ENCODE peak calls at places on chromosomes 4 and X, in seven cellular contexts. T is CD8-positive, alpha-beta T cell; N is fibroblast of lung; I is heart right ventricle; A is cardiac muscle cell; U is HCT116; J is ovary. K is an unnamed sample. For H3K9me3, the result is how much of the 10 kb centered on the place peaks cover.

GRCh38 chr4:102503301-102503746 is 2.2 kb downstream of the NFKB1 start:
- DNase-seq in J (no peak), U (no peak), I (no peak), T (no peak), A (no peak), N (no peak), K (no peak)

GRCh38 chr4:105158837-105159236 is 12.2 kb downstream of the TET2 start:
- DNase-seq in A (no peak), T (no peak), J (peak), I (no peak), N (peak), U (no peak), K (no peak)

GRCh38 chr4:15935504-15936392 is 2.8 kb downstream of the FGFBP1 start:
- DNase-seq in N (no peak), A (no peak), T (no peak), U (no peak), J (no peak), I (no peak), K (no peak)

GRCh38 chr4:186345184-186345583 is 79.2 kb downstream of the F11 start:
- DNase-seq in A (no peak), I (no peak), T (no peak), U (no peak), J (no peak), N (no peak), K (no peak)

GRCh38 chr4:41594439-41594838 is 56.5 kb downstream of the LIMCH1 start:
- DNase-seq in N (no peak), J (no peak), A (no peak), T (no peak), I (peak), U (no peak), K (no peak)

GRCh38 chr4:189940178-189941004 is at the start of gene FRG1:
- DNase-seq in U (peak), J (peak), N (peak), T (peak), I (peak), A (peak), K (peak)

GRCh38 chrX:12360991-12361598 is 222.8 kb downstream of the FRMPD4 start:
- DNase-seq in A (no peak), J (no peak), T (no peak), N (peak), U (no peak), I (no peak), K (no peak)

GRCh38 chrX:19672211-19672814 is 157.0 kb upstream of the MAP3K15 start:
- DNase-seq in I (no peak), J (no peak), T (no peak), U (no peak), N (no peak), A (no peak), K (no peak)

GRCh38 chr4:185165605-185166063 is 22.6 kb downstream of the SLC25A4 start:
- DNase-seq in I (no peak), T (no peak), J (no peak), N (peak), A (no peak), U (no peak), K (no peak)

GRCh38 chrX:154091678-154092077 is 5.8 kb downstream of the MECP2 start:
- DNase-seq in A (peak), N (no peak), T (peak), U (no peak), I (no peak), J (no peak), K (no peak)

GRCh38 chr4:10535900-10536299 is 78.7 kb upstream of the ZNF518B start:
- DNase-seq in A (no peak), I (no peak), U (no peak), T (no peak), N (no peak), J (no peak), K (no peak)

GRCh38 chr4:86498560-86499166 is 95.5 kb upstream of the PTPN13 start:
- DNase-seq in I (no peak), A (peak), J (no peak), T (no peak), U (peak), N (peak), K (no peak)

GRCh38 chrX:13028871-13029336 is 15.5 kb downstream of the FAM9C start:
- DNase-seq in J (no peak), U (no peak), A (no peak), N (no peak), T (no peak), I (no peak), K (no peak)

GRCh38 chrX:9340619-9341304 is 124.1 kb upstream of the TBL1X start:
- DNase-seq in T (peak), N (peak), U (no peak), I (peak), J (peak), A (no peak), K (no peak)

GRCh38 chr4:121908346-121908745 is 38.1 kb upstream of the BBS7 start:
- DNase-seq in U (no peak), I (no peak), T (no peak), N (no peak), J (no peak), A (no peak), K (no peak)

GRCh38 chr4:130808492-130808891 is 1712.5 kb downstream of the C4orf33 start:
- DNase-seq in U (peak), N (peak), J (no peak), T (no peak), I (no peak), A (peak), K (no peak)

GRCh38 chr4:8904666-8905065 is 33.0 kb upstream of the HMX1 start:
- DNase-seq in U (no peak), A (no peak), N (no peak), I (no peak), T (no peak), J (peak), K (no peak)

GRCh38 chrX:65821721-65822496 is 154.5 kb downstream of the MSN start:
- DNase-seq in I (peak), N (no peak), A (peak), U (no peak), J (no peak), T (peak), K (no peak)

GRCh38 chrX:132127748-132128147 is at the start of gene FRMD7:
- DNase-seq in A (no peak), J (no peak), U (no peak), T (no peak), N (peak), I (no peak), K (no peak)

GRCh38 chr4:34953145-34953799 is 1291.0 kb downstream of the ARAP2 start:
- DNase-seq in T (no peak), I (no peak), J (no peak), N (no peak), U (peak), A (no peak), K (no peak)

GRCh38 chr4:27194599-27194998 is 334.0 kb downstream of the STIM2 start:
- DNase-seq in A (no peak), N (no peak), T (no peak), I (no peak), J (no peak), U (no peak), K (no peak)

GRCh38 chr4:154838155-154838554 is 57.1 kb downstream of the RBM46 start:
- DNase-seq in T (no peak), U (no peak), A (no peak), J (no peak), N (no peak), I (no peak), K (no peak)

GRCh38 chr4:4792516-4792915 is 66.9 kb upstream of the MSX1 start:
- DNase-seq in T (no peak), J (no peak), I (no peak), U (no peak), A (no peak), N (no peak), K (no peak)
- H3K9me3 ChIP-seq in T (under half), J (under half), I (under half), U (under half), A (under half), N (under half), K (under half)

DNA sequence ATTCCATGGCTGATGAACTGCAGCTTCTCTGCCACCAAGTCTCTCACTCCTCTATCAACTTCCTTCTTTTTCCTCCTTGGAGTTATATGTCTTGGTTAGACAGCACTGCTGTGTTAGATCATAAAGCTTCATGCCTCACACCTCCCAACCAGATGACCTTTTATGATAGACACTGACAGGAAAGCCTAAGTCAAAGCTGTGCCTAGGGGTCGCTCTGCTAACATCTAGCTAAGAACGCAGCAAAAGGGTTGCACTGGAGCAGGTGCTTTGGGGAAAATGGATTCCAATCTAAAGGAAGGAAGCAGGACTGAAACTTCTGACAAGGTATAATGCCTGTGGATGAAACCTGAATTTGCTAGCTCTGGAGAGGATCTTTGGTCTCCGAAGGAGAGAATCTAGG is 509.7 kb downstream of the SMARCA1 start:
- DNase-seq in N (no peak), I (no peak), A (peak), T (no peak), U (no peak), J (no peak), K (no peak)
- TF ChIP-seq CTCF in N (no peak), I (no peak), A (no peak), T (no peak), U (no peak), J (no peak), K (no peak)

DNA sequence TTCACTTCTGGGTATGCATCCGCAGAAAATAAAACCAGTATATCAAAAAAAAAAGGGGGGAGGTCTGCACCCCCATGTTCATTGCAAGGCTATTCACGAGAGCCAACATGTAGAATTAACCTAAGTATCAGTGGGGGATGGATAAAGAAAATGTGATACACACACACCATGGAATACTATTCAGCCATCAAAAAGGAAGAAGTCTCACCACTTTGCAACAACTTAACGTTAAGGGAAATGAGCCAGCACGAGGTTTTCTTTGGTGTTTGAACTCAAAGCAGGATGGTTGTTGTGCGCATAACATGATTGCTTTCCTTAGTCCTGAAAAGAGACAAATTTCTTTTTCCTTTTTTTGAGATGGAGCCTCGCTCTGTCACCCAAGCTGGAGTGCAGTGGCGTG is 222.7 kb downstream of the SHOX start:
- DNase-seq in J (no peak), A (no peak), I (no peak), N (no peak), T (no peak), U (no peak), K (no peak)
- H3K4me3 ChIP-seq in J (no peak), A (no peak), I (no peak), N (no peak), T (no peak), U (no peak), K (no peak)

DNA sequence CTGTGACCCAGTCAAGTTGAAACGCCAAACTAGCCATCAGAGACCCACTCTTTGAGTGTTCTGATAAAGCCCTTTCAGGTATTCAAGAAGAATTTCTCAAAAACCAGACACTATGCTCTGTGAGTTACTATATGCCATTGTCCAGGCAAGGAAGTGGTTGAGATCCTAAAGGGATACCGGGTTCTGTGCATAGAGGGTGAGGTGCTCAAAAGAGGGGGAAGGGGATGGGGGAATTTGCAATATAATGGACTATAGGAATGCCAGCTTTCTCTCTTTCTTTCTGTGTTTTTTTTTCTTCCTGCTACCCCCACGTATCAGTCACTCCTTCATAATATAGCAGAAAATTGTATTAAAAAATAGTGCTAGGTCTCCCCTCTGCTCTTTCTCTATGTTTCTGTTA is 1619.0 kb downstream of the STIM2 start:
- DNase-seq in J (no peak), I (no peak), T (no peak), N (no peak), U (no peak), A (no peak), K (no peak)
- H3K9me3 ChIP-seq in J (under half), I (under half), T (under half), N (under half), U (under half), A (under half), K (under half)

GRCh38 chr4:182647901-182648300 is 269.3 kb downstream of the DCTD start:
- DNase-seq in N (peak), U (no peak), J (no peak), I (no peak), T (no peak), A (no peak), K (no peak)

GRCh38 chr4:182644326-182645050 is 272.7 kb downstream of the DCTD start:
- DNase-seq in U (no peak), A (no peak), T (no peak), I (no peak), J (no peak), N (no peak), K (no peak)

GRCh38 chr4:182645511-182645910 is 271.7 kb downstream of the DCTD start:
- DNase-seq in T (no peak), A (no peak), N (peak), I (no peak), U (no peak), J (no peak), K (no peak)

GRCh38 chr4:182643801-182644311 is 273.3 kb downstream of the DCTD start:
- DNase-seq in A (peak), U (no peak), N (peak), T (no peak), I (peak), J (no peak), K (no peak)

GRCh38 chr4:182642831-182643230 is 274.4 kb downstream of the DCTD start:
- DNase-seq in N (peak), A (no peak), U (no peak), I (no peak), J (no peak), T (no peak), K (no peak)
- TF ChIP-seq CTCF in N (no peak), A (peak), U (no peak), I (peak), J (no peak), T (no peak), K (peak)

GRCh38 chr4:54101190-54102041 is 1.5 kb downstream of the GSX2 start:
- DNase-seq in T (no peak), A (no peak), I (no peak), J (no peak), U (no peak), N (no peak), K (no peak)

GRCh38 chr4:54098375-54098774 is 1.6 kb upstream of the GSX2 start:
- DNase-seq in N (no peak), U (no peak), A (no peak), T (no peak), I (no peak), J (no peak), K (no peak)

GRCh38 chr4:54100607-54101189 is 735 bp downstream of the GSX2 start:
- DNase-seq in U (no peak), I (peak), A (no peak), J (no peak), N (no peak), T (no peak), K (no peak)

GRCh38 chr4:54099959-54100606 is at the start of gene GSX2:
- DNase-seq in A (no peak), N (no peak), J (peak), I (peak), T (no peak), U (no peak), K (peak)

GRCh38 chr4:54099287-54099958 is 540 bp upstream of the GSX2 start:
- DNase-seq in U (no peak), T (no peak), I (no peak), A (no peak), N (no peak), J (no peak), K (no peak)
- H3K4me3 ChIP-seq in U (no peak), T (peak), I (peak), A (peak), N (no peak), J (no peak), K (peak)

DNA sequence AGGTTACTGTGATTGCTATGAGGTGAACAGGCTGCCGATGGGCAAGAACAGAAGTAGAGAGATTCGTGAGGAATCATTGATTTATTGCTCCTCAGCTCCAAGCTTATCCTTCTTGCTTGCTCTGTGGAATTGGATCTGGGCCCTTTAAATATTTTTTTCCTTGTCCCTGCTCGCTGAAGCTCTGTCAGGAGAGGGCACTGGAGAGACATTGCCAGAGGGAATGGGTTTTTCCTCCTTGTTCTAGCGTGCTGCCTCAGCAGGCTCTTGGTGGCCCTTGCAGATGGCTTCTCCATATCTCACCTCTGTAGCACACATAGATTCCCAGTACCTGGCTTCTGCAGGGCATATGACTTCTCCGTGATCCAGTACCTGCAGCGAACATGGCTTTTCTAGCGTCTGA is 67.4 kb downstream of the CNGA2 start:
- DNase-seq in A (no peak), I (no peak), U (no peak), J (no peak), N (no peak), T (no peak), K (peak)
- H3K9me3 ChIP-seq in A (under half), I (under half), U (under half), J (under half), N (under half), T (under half), K (under half)

GRCh38 chr4:10546-10870 is 42.6 kb upstream of the ZNF595 start:
- DNase-seq in J (no peak), N (no peak), I (no peak), T (no peak), U (no peak), A (no peak), K (no peak)
- TF ChIP-seq CTCF in J (no peak), N (no peak), I (no peak), T (no peak), U (no peak), A (no peak), K (no peak)

GRCh38 chr4:48270516-48270897 is 869 bp upstream of the TEC start:
- DNase-seq in N (no peak), A (no peak), J (no peak), I (no peak), U (no peak), T (no peak), K (no peak)
- H3K4me3 ChIP-seq in N (peak), A (peak), J (no peak), I (peak), U (peak), T (peak), K (peak)

DNA sequence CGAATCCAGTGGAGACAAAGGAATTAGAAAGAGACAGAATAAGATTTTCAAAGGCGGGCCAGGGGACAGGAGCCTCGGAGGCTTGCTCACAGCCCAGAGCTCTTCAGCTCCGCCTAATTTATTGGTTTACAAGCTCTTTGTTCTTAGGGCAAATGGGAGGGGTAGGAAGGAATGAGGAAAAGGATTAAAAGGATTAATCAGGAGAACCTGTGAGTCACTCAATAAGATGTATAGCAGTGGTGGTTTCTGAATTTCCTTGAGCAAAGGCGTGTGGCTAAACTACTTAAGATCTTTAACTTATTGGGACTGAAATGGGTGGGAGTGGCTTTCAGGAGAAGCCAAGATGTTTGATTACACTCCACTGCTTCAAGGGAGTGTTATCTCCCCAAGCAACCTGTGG is 456.0 kb upstream of the SPANXN1 start:
- DNase-seq in J (no peak), A (no peak), I (no peak), T (no peak), U (no peak), N (no peak), K (no peak)
- H3K9me3 ChIP-seq in J (under half), A (under half), I (under half), T (under half), U (under half), N (under half), K (under half)

K was measured in right atrium auricular region.